ENCODE peak calls at places on chromosomes 2 and 18, in six cellular contexts. Q is mesendoderm, G is H1, P is IMR-90, X is H9, U is mesenchymal stem cell. O is an unnamed sample.

GRCh38 chr18:57502624-57503023 is 67.5 kb downstream of the ONECUT2 start:
- DNase-seq in P (no peak), X (no peak), Q (no peak), U (no peak), G (no peak), O (no peak)

GRCh38 chr18:71899707-71900483 is 644.2 kb downstream of the CBLN2 start:
- DNase-seq in G (no peak), Q (no peak), X (no peak), U (no peak), P (no peak), O (no peak)

GRCh38 chr2:69755862-69756467 is 14.0 kb downstream of the ANXA4 start:
- DNase-seq in Q (peak; percentile 58), X (no peak), U (peak; percentile 56), G (no peak), P (peak; percentile 60), O (no peak)

GRCh38 chr18:59839931-59840685 is 59.7 kb upstream of the PMAIP1 start:
- DNase-seq in X (no peak), U (no peak), Q (no peak), G (no peak), P (no peak), O (no peak)

GRCh38 chr18:49581369-49581768 is 19.5 kb downstream of the LIPG start:
- DNase-seq in P (no peak), G (no peak), Q (no peak), U (no peak), X (no peak), O (no peak)

GRCh38 chr2:85772019-85772745 is 18.4 kb downstream of the ATOH8 start:
- DNase-seq in X (peak; percentile 65), P (peak; percentile 100), Q (peak; percentile 62), G (peak; percentile 66), U (peak; percentile 100), O (peak; percentile 52)

GRCh38 chr2:12951657-12951973 is 234.9 kb downstream of the TRIB2 start:
- DNase-seq in G (no peak), X (no peak), P (no peak), U (no peak), Q (no peak), O (no peak)

GRCh38 chr2:239603411-239604356 is 202.9 kb upstream of the HDAC4 start:
- DNase-seq in G (no peak), P (no peak), U (no peak), X (no peak), Q (no peak), O (no peak)

GRCh38 chr2:12990523-12990922 is 273.8 kb downstream of the TRIB2 start:
- DNase-seq in Q (no peak), G (no peak), X (no peak), U (no peak), P (no peak), O (no peak)

GRCh38 chr18:24112874-24113615 is 25.8 kb upstream of the CABYR start:
- DNase-seq in G (no peak), X (no peak), P (peak; percentile 69), U (peak; percentile 40), Q (peak; percentile 18), O (no peak)

GRCh38 chr18:12686100-12686499 is 16.4 kb downstream of the CEP76 start:
- DNase-seq in X (no peak), Q (peak; percentile 29), P (peak; percentile 30), U (peak; percentile 36), G (no peak), O (no peak)

GRCh38 chr2:130768191-130768855 is 13.0 kb downstream of the AMER3 start:
- DNase-seq in P (no peak), G (no peak), Q (no peak), X (no peak), U (no peak), O (no peak)

GRCh38 chr2:102660070-102660469 is 40.7 kb downstream of the SLC9A2 start:
- DNase-seq in Q (no peak), U (no peak), G (no peak), X (no peak), P (no peak), O (no peak)

GRCh38 chr2:219416233-219416598 is 2.0 kb upstream of the DES start:
- DNase-seq in G (no peak), U (no peak), X (peak; percentile 57), Q (no peak), P (no peak), O (no peak)

GRCh38 chr2:143575340-143575739 is 446.1 kb downstream of the ARHGAP15 start:
- DNase-seq in X (no peak), P (peak; percentile 14), Q (peak; percentile 44), G (no peak), U (no peak), O (no peak)

GRCh38 chr2:200843993-200844948 is 20.2 kb downstream of the CLK1 start:
- DNase-seq in Q (no peak), U (no peak), X (no peak), P (no peak), G (no peak), O (no peak)

GRCh38 chr18:72762505-72763122 is 105.2 kb downstream of the NETO1 start:
- DNase-seq in X (no peak), G (no peak), Q (peak; percentile 67), P (peak; percentile 69), U (peak; percentile 69), O (peak; percentile 56)

GRCh38 chr2:238848941-238849853 is 1.3 kb downstream of the TWIST2 start:
- DNase-seq in U (peak; percentile 57), Q (peak; percentile 29), X (peak; percentile 49), G (peak; percentile 69), P (no peak), O (no peak)

GRCh38 chr2:69123182-69123581 is 110.2 kb downstream of the ANTXR1 start:
- DNase-seq in G (no peak), P (peak; percentile 13), Q (no peak), U (no peak), X (no peak), O (no peak)

GRCh38 chr2:73406996-73407395 is 21.4 kb downstream of the ALMS1 start:
- DNase-seq in X (no peak), P (no peak), U (no peak), Q (no peak), G (no peak), O (no peak)

GRCh38 chr2:44171018-44171417 is 2.3 kb downstream of the PPM1B start:
- DNase-seq in X (no peak), P (peak; percentile 58), G (no peak), U (peak; percentile 37), Q (peak; percentile 37), O (no peak)

GRCh38 chr2:185643434-185643833 is 95.2 kb upstream of the FSIP2 start:
- DNase-seq in Q (peak; percentile 14), U (no peak), X (no peak), G (no peak), P (no peak), O (no peak)

GRCh38 chr2:152505495-152505906 is 170.5 kb downstream of the FMNL2 start:
- DNase-seq in X (no peak), P (peak; percentile 41), G (no peak), U (peak; percentile 78), Q (no peak), O (no peak)

GRCh38 chr2:39511219-39511785 is 74.2 kb upstream of the MAP4K3 start:
- DNase-seq in G (no peak), P (no peak), X (no peak), U (no peak), Q (no peak), O (no peak)

GRCh38 chr2:20634430-20635095 is 16.3 kb downstream of the HS1BP3 start:
- DNase-seq in X (no peak), P (peak; percentile 72), Q (no peak), U (peak; percentile 43), G (no peak), O (no peak)

GRCh38 chr2:86094229-86094628 is 11.5 kb downstream of the POLR1A start:
- DNase-seq in X (no peak), Q (no peak), G (no peak), U (no peak), P (no peak), O (no peak)

GRCh38 chr18:54736981-54737380 is 91.3 kb upstream of the RAB27B start:
- DNase-seq in P (peak; percentile 60), G (no peak), U (peak; percentile 19), X (no peak), Q (no peak), O (no peak)

GRCh38 chr2:188383158-188383557 is 91.5 kb downstream of the GULP1 start:
- DNase-seq in U (peak; percentile 34), X (no peak), G (no peak), Q (no peak), P (peak; percentile 24), O (no peak)

GRCh38 chr2:108449410-108450200 is 599 bp downstream of the GCC2 start:
- DNase-seq in X (no peak), U (peak; percentile 68), P (peak; percentile 38), Q (peak; percentile 32), G (no peak), O (no peak)

GRCh38 chr18:39455300-39455699 is 1889.7 kb upstream of the CELF4 start:
- DNase-seq in G (no peak), X (no peak), P (peak; percentile 66), U (peak; percentile 26), Q (no peak), O (no peak)

GRCh38 chr18:48542513-48543181 is 3.8 kb downstream of the CTIF start:
- DNase-seq in Q (peak; percentile 95), P (no peak), X (peak; percentile 58), U (no peak), G (peak; percentile 53), O (no peak)
- H2BK15ac ChIP-seq in Q (no peak overlapping the region), P (peak overlapping the region; percentile 36), X (no peak overlapping the region), U (no peak overlapping the region), G (no peak overlapping the region), O (no peak overlapping the region)

GRCh38 chr2:15218423-15219086 is 342.6 kb downstream of the NBAS start:
- DNase-seq in X (no peak), G (no peak), U (no peak), P (no peak), Q (no peak), O (no peak)
- H2BK15ac ChIP-seq in X (no peak overlapping the region), G (no peak overlapping the region), U (no peak overlapping the region), P (no peak overlapping the region), Q (no peak overlapping the region), O (no peak overlapping the region)

DNA sequence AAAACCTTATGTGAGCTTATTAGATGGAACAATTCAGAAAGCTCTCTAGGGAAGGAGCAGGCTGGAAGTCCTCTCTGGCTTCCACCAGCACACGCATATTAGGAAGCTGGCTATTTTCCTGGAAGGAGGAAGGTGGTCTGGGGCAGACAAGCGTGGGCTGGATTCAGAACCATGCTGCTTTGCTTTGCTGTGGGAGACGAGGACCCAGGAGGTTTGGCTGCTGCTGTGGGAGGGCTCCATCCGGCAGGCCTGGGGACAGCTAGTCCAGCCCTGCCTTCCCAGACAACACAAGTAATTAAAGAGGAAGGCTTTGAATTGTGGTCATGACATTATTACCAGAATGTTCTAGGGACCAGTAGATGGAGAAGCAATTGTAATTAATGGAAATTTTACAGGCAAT is 238.8 kb upstream of the MYT1L start:
- DNase-seq in U (no peak), Q (no peak), G (no peak), P (no peak), X (no peak), O (no peak)
- H2BK15ac ChIP-seq in U (no peak overlapping the region), Q (no peak overlapping the region), G (no peak overlapping the region), P (no peak overlapping the region), X (no peak overlapping the region), O (no peak overlapping the region)

GRCh38 chr2:237459741-237460174 is 27.3 kb upstream of the MLPH start:
- DNase-seq in P (peak; percentile 82), G (no peak), Q (peak; percentile 56), U (peak; percentile 83), X (no peak), O (no peak)
- H2BK15ac ChIP-seq in P (peak overlapping the region; percentile 96), G (no peak overlapping the region), Q (no peak overlapping the region), U (peak overlapping the region; percentile 4), X (no peak overlapping the region), O (no peak overlapping the region)